ENCODE peak calls at places on chromosome 2, in four cellular contexts. One of them, this sample, is unnamed.
A peak's percentile ranks its signal among the peaks of the same experiment; 100 is the strongest.

GRCh38 chr2:43818761-43819160 is 19.9 kb downstream of the ABCG5 start:
- DNase-seq in mesenchymal stem cell: peak; percentile 72
- DNase-seq in IMR-90: peak; percentile 74
- DNase-seq in neuronal stem cell: no peak
- DNase-seq in this sample: no peak

GRCh38 chr2:185245806-185246205 is 492.8 kb upstream of the FSIP2 start:
- DNase-seq in IMR-90: no peak
- DNase-seq in mesenchymal stem cell: no peak
- DNase-seq in neuronal stem cell: peak; percentile 9
- DNase-seq in this sample: no peak

GRCh38 chr2:47264183-47264582 is 109.1 kb upstream of the STPG4 start:
- DNase-seq in IMR-90: no peak
- DNase-seq in mesenchymal stem cell: no peak
- DNase-seq in neuronal stem cell: no peak
- DNase-seq in this sample: peak; percentile 76

GRCh38 chr2:230244211-230244610 is 18.7 kb downstream of the SP140 start:
- DNase-seq in IMR-90: no peak
- DNase-seq in neuronal stem cell: no peak
- DNase-seq in mesenchymal stem cell: no peak
- DNase-seq in this sample: no peak

GRCh38 chr2:28429636-28430376 is 37.1 kb downstream of the FOSL2 start:
- DNase-seq in mesenchymal stem cell: no peak
- DNase-seq in neuronal stem cell: no peak
- DNase-seq in IMR-90: no peak
- DNase-seq in this sample: no peak

GRCh38 chr2:189344036-189344435 is 97.2 kb upstream of the WDR75 start:
- DNase-seq in neuronal stem cell: no peak
- DNase-seq in mesenchymal stem cell: no peak
- DNase-seq in IMR-90: no peak
- DNase-seq in this sample: no peak

GRCh38 chr2:138373993-138374408 is 127.6 kb upstream of the SPOPL start:
- DNase-seq in neuronal stem cell: peak; percentile 8
- DNase-seq in mesenchymal stem cell: peak; percentile 42
- DNase-seq in IMR-90: peak; percentile 52
- DNase-seq in this sample: no peak

GRCh38 chr2:228535396-228535795 is 353.9 kb upstream of the SPHKAP start:
- DNase-seq in IMR-90: no peak
- DNase-seq in mesenchymal stem cell: peak; percentile 6
- DNase-seq in neuronal stem cell: no peak
- DNase-seq in this sample: no peak

GRCh38 chr2:123500988-123501387 is 524.1 kb upstream of the CNTNAP5 start:
- DNase-seq in IMR-90: no peak
- DNase-seq in mesenchymal stem cell: peak; percentile 12
- DNase-seq in neuronal stem cell: no peak
- DNase-seq in this sample: no peak

GRCh38 chr2:69618362-69618761 is 25.2 kb downstream of the AAK1 start:
- DNase-seq in IMR-90: no peak
- DNase-seq in neuronal stem cell: no peak
- DNase-seq in mesenchymal stem cell: no peak
- DNase-seq in this sample: no peak

GRCh38 chr2:120298173-120298835 is 45.7 kb downstream of the RALB start:
- DNase-seq in neuronal stem cell: no peak
- DNase-seq in mesenchymal stem cell: peak; percentile 83
- DNase-seq in IMR-90: peak; percentile 84
- DNase-seq in this sample: no peak

GRCh38 chr2:191554240-191554639 is 123.7 kb upstream of the NABP1 start:
- DNase-seq in neuronal stem cell: no peak
- DNase-seq in IMR-90: no peak
- DNase-seq in mesenchymal stem cell: no peak
- DNase-seq in this sample: no peak

GRCh38 chr2:45661828-45662227 is 10.4 kb downstream of the PRKCE start:
- DNase-seq in IMR-90: no peak
- DNase-seq in neuronal stem cell: no peak
- DNase-seq in mesenchymal stem cell: no peak
- DNase-seq in this sample: no peak
- H3K18ac ChIP-seq in IMR-90: no peak overlapping the region
- H3K18ac ChIP-seq in neuronal stem cell: no peak overlapping the region
- H3K18ac ChIP-seq in mesenchymal stem cell: no peak overlapping the region
- H3K18ac ChIP-seq in this sample: no peak overlapping the region

GRCh38 chr2:204277226-204277625 is 268.0 kb upstream of the PARD3B start:
- DNase-seq in neuronal stem cell: no peak
- DNase-seq in IMR-90: no peak
- DNase-seq in mesenchymal stem cell: no peak
- DNase-seq in this sample: no peak
- H3K18ac ChIP-seq in neuronal stem cell: no peak overlapping the region
- H3K18ac ChIP-seq in IMR-90: no peak overlapping the region
- H3K18ac ChIP-seq in mesenchymal stem cell: no peak overlapping the region
- H3K18ac ChIP-seq in this sample: no peak overlapping the region

DNA sequence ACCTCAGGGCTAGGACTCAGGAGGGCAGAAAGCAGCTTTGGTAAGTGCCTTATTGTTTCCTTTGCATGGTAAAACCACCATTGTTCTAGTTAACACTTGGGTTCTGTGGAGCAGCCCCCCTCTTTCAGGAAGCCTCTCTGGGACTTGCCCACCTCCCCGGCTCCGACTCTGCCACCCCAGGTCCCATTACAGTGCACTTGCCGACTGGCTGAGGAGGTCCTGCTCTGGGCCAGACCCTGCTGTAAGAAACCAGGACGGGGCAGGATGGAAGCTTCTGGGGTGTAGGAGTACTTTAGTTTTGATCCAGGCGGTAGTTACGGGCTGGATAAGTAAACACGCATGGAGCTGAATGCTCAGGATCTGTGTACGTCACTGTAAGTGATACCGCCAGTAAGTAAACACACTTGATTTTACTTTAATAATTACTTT is 25.4 kb downstream of the HS1BP3 start:
- DNase-seq in IMR-90: no peak
- DNase-seq in mesenchymal stem cell: no peak
- DNase-seq in neuronal stem cell: no peak
- DNase-seq in this sample: no peak
- H3K18ac ChIP-seq in IMR-90: no peak overlapping the region
- H3K18ac ChIP-seq in mesenchymal stem cell: no peak overlapping the region
- H3K18ac ChIP-seq in neuronal stem cell: peak overlapping the region; percentile 41
- H3K18ac ChIP-seq in this sample: no peak overlapping the region

DNA sequence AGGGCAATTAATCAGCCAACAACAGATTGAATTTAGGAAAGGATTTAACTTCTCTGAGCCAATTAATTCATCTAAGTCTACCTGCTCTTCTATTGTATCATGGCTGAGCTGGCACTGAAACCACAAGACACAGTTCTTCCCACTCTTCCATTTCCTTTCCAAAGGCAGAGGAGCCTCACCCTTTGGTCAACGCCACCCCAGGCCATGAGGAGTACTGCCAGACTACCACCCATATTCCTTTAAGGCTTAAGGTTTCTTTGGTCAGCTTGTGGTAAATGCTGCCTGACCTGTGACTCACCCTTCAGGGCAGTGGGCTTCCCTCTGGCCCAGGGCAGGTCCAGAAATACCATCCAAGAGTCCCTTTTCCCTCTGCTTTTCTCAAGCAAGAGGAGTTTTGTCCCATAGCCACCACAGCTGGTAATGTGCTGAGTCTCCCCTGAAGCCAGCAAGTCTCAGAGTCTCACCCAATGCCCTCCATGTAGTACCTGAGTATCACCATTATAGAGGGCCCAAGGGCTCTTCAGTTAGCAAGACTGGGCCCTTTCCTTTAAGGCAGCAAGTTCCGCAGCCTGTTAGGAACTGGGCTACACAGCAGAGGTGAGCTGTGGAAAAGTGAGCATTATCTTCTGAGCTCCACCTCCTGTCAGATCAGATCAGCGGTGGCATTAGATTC is 900.5 kb upstream of the CRIM1 start:
- DNase-seq in IMR-90: no peak
- DNase-seq in neuronal stem cell: no peak
- DNase-seq in mesenchymal stem cell: peak; percentile 54
- DNase-seq in this sample: peak; percentile 71
- H3K18ac ChIP-seq in IMR-90: no peak overlapping the region
- H3K18ac ChIP-seq in neuronal stem cell: no peak overlapping the region
- H3K18ac ChIP-seq in mesenchymal stem cell: peak overlapping the region; percentile 28
- H3K18ac ChIP-seq in this sample: no peak overlapping the region

GRCh38 chr2:54514819-54515569 is 58.9 kb downstream of the SPTBN1 start:
- DNase-seq in mesenchymal stem cell: no peak
- DNase-seq in neuronal stem cell: no peak
- DNase-seq in IMR-90: no peak
- DNase-seq in this sample: no peak

GRCh38 chr2:54516842-54517241 is 60.7 kb downstream of the SPTBN1 start:
- DNase-seq in neuronal stem cell: no peak
- DNase-seq in mesenchymal stem cell: no peak
- DNase-seq in IMR-90: no peak
- DNase-seq in this sample: peak; percentile 35

GRCh38 chr2:54512183-54512582 is 56.1 kb downstream of the SPTBN1 start:
- DNase-seq in neuronal stem cell: no peak
- DNase-seq in mesenchymal stem cell: no peak
- DNase-seq in IMR-90: no peak
- DNase-seq in this sample: no peak

GRCh38 chr2:54512663-54513363 is 56.7 kb downstream of the SPTBN1 start:
- DNase-seq in mesenchymal stem cell: no peak
- DNase-seq in IMR-90: no peak
- DNase-seq in neuronal stem cell: no peak
- DNase-seq in this sample: no peak

DNA sequence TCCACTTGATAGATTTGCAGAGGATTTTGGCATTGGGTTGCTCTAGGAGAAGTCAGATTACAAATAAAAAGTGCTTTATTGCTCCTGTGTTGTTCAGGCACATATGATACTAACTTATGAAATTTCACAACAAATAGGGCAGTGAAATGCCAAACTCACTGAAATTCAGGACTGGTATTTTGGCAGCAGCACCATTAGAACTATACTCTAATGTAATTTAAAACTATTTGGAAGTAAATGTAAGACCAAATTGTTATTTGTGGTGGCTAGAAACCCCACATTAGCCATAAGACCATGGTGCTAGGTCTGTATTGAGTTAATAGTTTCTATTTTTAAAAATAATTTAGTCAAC is 57.2 kb downstream of the SPTBN1 start:
- DNase-seq in IMR-90: no peak
- DNase-seq in mesenchymal stem cell: no peak
- DNase-seq in neuronal stem cell: no peak
- DNase-seq in this sample: no peak
- H3K18ac ChIP-seq in IMR-90: no peak overlapping the region
- H3K18ac ChIP-seq in mesenchymal stem cell: no peak overlapping the region
- H3K18ac ChIP-seq in neuronal stem cell: no peak overlapping the region
- H3K18ac ChIP-seq in this sample: no peak overlapping the region

GRCh38 chr2:177165103-177165583 is 47.5 kb upstream of the HNRNPA3 start:
- DNase-seq in neuronal stem cell: no peak
- DNase-seq in IMR-90: peak; percentile 45
- DNase-seq in mesenchymal stem cell: peak; percentile 59
- DNase-seq in this sample: no peak
- H3K18ac ChIP-seq in neuronal stem cell: no peak overlapping the region
- H3K18ac ChIP-seq in IMR-90: peak overlapping the region; percentile 91
- H3K18ac ChIP-seq in mesenchymal stem cell: peak overlapping the region; percentile 61
- H3K18ac ChIP-seq in this sample: peak overlapping the region; percentile 33

DNA sequence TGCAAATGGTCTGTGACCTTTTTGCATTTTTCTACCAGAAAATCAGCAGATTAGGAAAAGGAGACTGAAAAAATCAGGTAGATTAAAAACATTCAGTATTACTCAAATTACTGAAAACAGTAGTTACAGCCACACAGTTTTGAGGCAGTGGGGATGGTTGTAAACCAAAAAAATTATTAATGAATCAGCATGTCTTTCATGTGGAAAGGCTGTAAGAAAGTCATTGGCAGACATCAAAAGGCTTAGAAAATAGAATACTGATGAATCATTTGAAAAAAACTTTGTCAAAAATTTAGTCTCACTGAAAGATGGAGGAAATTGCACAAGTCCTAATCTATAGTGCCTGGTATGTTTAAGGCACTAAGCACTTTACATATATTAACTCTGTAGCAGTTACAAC is 133.9 kb upstream of the GCFC2 start:
- DNase-seq in mesenchymal stem cell: no peak
- DNase-seq in IMR-90: no peak
- DNase-seq in neuronal stem cell: no peak
- DNase-seq in this sample: no peak
- H3K18ac ChIP-seq in mesenchymal stem cell: no peak overlapping the region
- H3K18ac ChIP-seq in IMR-90: no peak overlapping the region
- H3K18ac ChIP-seq in neuronal stem cell: no peak overlapping the region
- H3K18ac ChIP-seq in this sample: no peak overlapping the region